ENCODE peak calls at places on chromosome 18, in seven cellular contexts. K is lung, V is tibial nerve, Q is WERI-Rb-1, I is astrocyte of the spinal cord, E is breast epithelium, B is BE2C. T is an unnamed sample.

GRCh38 chr18:6207119-6207518 is 207.6 kb downstream of the L3MBTL4 start:
- DNase-seq in K (peak), V (no peak), Q (no peak), I (no peak), E (no peak), B (no peak), T (no peak)

GRCh38 chr18:74499633-74500032 is 3.5 kb downstream of the CNDP2 start:
- DNase-seq in K (peak), V (peak), Q (no peak), I (no peak), E (peak), B (no peak), T (peak)

GRCh38 chr18:27894746-27895145 is 282.2 kb downstream of the CDH2 start:
- DNase-seq in K (no peak), V (no peak), Q (no peak), I (no peak), E (no peak), B (no peak), T (no peak)

GRCh38 chr18:23752796-23753195 is 63.5 kb downstream of the LAMA3 start:
- DNase-seq in K (no peak), V (no peak), Q (no peak), I (no peak), E (peak), B (no peak), T (no peak)

GRCh38 chr18:69658137-69658536 is 257.4 kb downstream of the DOK6 start:
- DNase-seq in K (no peak), V (no peak), Q (no peak), I (no peak), E (no peak), B (no peak), T (no peak)

GRCh38 chr18:70377317-70377799 is 88.5 kb downstream of the SOCS6 start:
- DNase-seq in K (no peak), V (no peak), Q (no peak), I (no peak), E (no peak), B (no peak), T (no peak)

GRCh38 chr18:5987217-5987616 is 91.9 kb upstream of the TMEM200C start:
- DNase-seq in K (no peak), V (no peak), Q (no peak), I (no peak), E (no peak), B (no peak), T (peak)

GRCh38 chr18:48352051-48352755 is 57.0 kb downstream of the ZBTB7C start:
- DNase-seq in K (no peak), V (no peak), Q (no peak), I (no peak), E (no peak), B (no peak), T (peak)

GRCh38 chr18:23627325-23627724 is 35.4 kb downstream of the ANKRD29 start:
- DNase-seq in K (peak), V (no peak), Q (no peak), I (peak), E (no peak), B (no peak), T (no peak)

GRCh38 chr18:48339692-48340091 is 69.5 kb downstream of the ZBTB7C start:
- DNase-seq in K (no peak), V (no peak), Q (no peak), I (no peak), E (no peak), B (no peak), T (no peak)

GRCh38 chr18:23249348-23249747 is 114.1 kb downstream of the CABLES1 start:
- DNase-seq in K (no peak), V (no peak), Q (no peak), I (no peak), E (no peak), B (no peak), T (no peak)

GRCh38 chr18:56431551-56431950 is 206.8 kb downstream of the TXNL1 start:
- DNase-seq in K (no peak), V (no peak), Q (no peak), I (peak), E (no peak), B (no peak), T (no peak)

GRCh38 chr18:32333781-32334180 is 136.9 kb downstream of the GAREM1 start:
- DNase-seq in K (no peak), V (no peak), Q (no peak), I (no peak), E (no peak), B (no peak), T (no peak)

GRCh38 chr18:44680271-44681038 is at the start of gene SETBP1:
- DNase-seq in K (peak), V (peak), Q (peak), I (peak), E (peak), B (peak), T (peak)

GRCh38 chr18:24514439-24514838 is 54.0 kb downstream of the HRH4 start:
- DNase-seq in K (no peak), V (no peak), Q (peak), I (peak), E (no peak), B (peak), T (peak)

GRCh38 chr18:28159055-28159454 is 17.9 kb downstream of the CDH2 start:
- DNase-seq in K (no peak), V (no peak), Q (peak), I (no peak), E (no peak), B (no peak), T (no peak)

GRCh38 chr18:55396267-55396905 is 191.6 kb downstream of the TCF4 start:
- DNase-seq in K (no peak), V (no peak), Q (no peak), I (no peak), E (no peak), B (no peak), T (no peak)

GRCh38 chr18:2139676-2140075 is 431.6 kb downstream of the METTL4 start:
- DNase-seq in K (no peak), V (no peak), Q (no peak), I (peak), E (no peak), B (no peak), T (no peak)

GRCh38 chr18:79868168-79868784 is 70.5 kb downstream of the KCNG2 start:
- DNase-seq in K (no peak), V (no peak), Q (peak), I (no peak), E (no peak), B (no peak), T (peak)

GRCh38 chr18:708096-708495 is 4.3 kb downstream of the ENOSF1 start:
- DNase-seq in K (no peak), V (no peak), Q (no peak), I (no peak), E (no peak), B (no peak), T (no peak)

GRCh38 chr18:9410515-9410914 is 64.8 kb upstream of the RALBP1 start:
- DNase-seq in K (no peak), V (no peak), Q (no peak), I (no peak), E (no peak), B (no peak), T (no peak)

GRCh38 chr18:48002933-48003365 is 72.5 kb upstream of the SMAD2 start:
- DNase-seq in K (peak), V (no peak), Q (no peak), I (peak), E (peak), B (peak), T (no peak)

GRCh38 chr18:39296293-39296888 is 1730.8 kb upstream of the CELF4 start:
- DNase-seq in K (no peak), V (no peak), Q (no peak), I (no peak), E (no peak), B (no peak), T (no peak)

GRCh38 chr18:9058426-9058825 is 44.1 kb upstream of the NDUFV2 start:
- DNase-seq in K (no peak), V (no peak), Q (no peak), I (no peak), E (no peak), B (no peak), T (no peak)

GRCh38 chr18:77911973-77912372 is 662.3 kb downstream of the GALR1 start:
- DNase-seq in K (no peak), V (no peak), Q (no peak), I (no peak), E (no peak), B (no peak), T (no peak)

GRCh38 chr18:79506191-79507075 is 110.7 kb downstream of the NFATC1 start:
- DNase-seq in K (no peak), V (peak), Q (no peak), I (peak), E (no peak), B (no peak), T (no peak)

GRCh38 chr18:55387139-55387984 is 200.6 kb downstream of the TCF4 start:
- DNase-seq in K (no peak), V (no peak), Q (no peak), I (no peak), E (no peak), B (no peak), T (no peak)

GRCh38 chr18:55585050-55585449 is 2.9 kb downstream of the TCF4 start:
- DNase-seq in K (no peak), V (no peak), Q (no peak), I (peak), E (no peak), B (no peak), T (no peak)

GRCh38 chr18:41378628-41379027 is 576.4 kb upstream of the PIK3C3 start:
- DNase-seq in K (no peak), V (no peak), Q (peak), I (peak), E (no peak), B (no peak), T (no peak)

GRCh38 chr18:11994346-11994707 is 13.0 kb downstream of the IMPA2 start:
- DNase-seq in K (no peak), V (no peak), Q (no peak), I (peak), E (no peak), B (no peak), T (no peak)

GRCh38 chr18:11995445-11996189 is 14.3 kb downstream of the IMPA2 start:
- DNase-seq in K (peak), V (peak), Q (peak), I (peak), E (peak), B (peak), T (peak)

GRCh38 chr18:11993264-11993916 is 12.1 kb downstream of the IMPA2 start:
- DNase-seq in K (no peak), V (no peak), Q (no peak), I (no peak), E (no peak), B (no peak), T (no peak)

GRCh38 chr18:11996190-11996754 is 15.0 kb downstream of the IMPA2 start:
- DNase-seq in K (no peak), V (no peak), Q (no peak), I (no peak), E (no peak), B (no peak), T (no peak)

GRCh38 chr18:11994708-11995444 is 13.6 kb downstream of the IMPA2 start:
- DNase-seq in K (no peak), V (no peak), Q (no peak), I (no peak), E (no peak), B (no peak), T (peak)
- H3K4me3 ChIP-seq in K (no peak), V (no peak), Q (no peak), I (no peak), E (no peak), B (no peak), T (no peak)

GRCh38 chr18:45687617-45688016 is 36.4 kb upstream of the SLC14A1 start:
- DNase-seq in K (no peak), V (no peak), Q (no peak), I (no peak), E (no peak), B (no peak), T (no peak)

GRCh38 chr18:45688113-45688512 is 35.9 kb upstream of the SLC14A1 start:
- DNase-seq in K (no peak), V (no peak), Q (no peak), I (peak), E (no peak), B (no peak), T (no peak)

GRCh38 chr18:45689386-45689785 is 34.6 kb upstream of the SLC14A1 start:
- DNase-seq in K (no peak), V (no peak), Q (peak), I (no peak), E (no peak), B (no peak), T (no peak)

GRCh38 chr18:45688834-45689233 is 35.1 kb upstream of the SLC14A1 start:
- DNase-seq in K (no peak), V (no peak), Q (no peak), I (no peak), E (no peak), B (no peak), T (no peak)

DNA sequence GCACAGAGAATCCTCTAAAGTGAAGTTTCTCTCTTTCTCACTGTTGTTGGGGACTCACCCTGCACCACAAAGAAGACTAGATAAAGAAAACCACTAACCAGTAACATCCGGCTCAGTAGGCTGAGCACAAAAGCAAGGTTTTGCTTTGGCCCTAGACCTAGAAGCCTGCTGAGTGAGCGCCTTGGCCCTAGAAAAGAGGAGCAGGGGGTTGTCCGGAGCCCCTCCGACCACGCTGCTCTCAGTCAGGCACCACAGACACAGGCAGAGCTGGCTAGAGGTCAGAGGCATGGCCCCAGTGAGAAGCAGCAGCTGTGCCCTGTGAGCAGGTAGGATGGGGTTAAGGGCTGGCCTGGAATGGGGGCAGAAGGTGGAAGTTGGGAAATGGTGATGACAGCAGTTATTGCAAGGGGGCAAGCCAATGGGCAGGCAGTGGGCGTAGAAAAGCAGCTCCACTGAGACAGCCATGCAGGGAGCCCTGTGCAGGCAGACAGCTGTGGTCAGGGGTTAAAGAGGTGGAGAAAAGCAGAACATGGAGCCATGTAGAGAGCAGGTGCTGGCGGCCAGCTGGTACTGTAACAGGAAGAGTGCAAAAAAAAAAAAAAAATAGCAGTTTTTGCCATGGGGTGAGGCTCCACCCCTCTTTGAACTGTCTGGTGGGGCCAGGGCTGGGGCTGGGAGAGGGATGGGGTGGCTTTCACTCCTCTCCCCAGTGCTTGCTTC is 36.9 kb upstream of the SLC14A1 start:
- DNase-seq in K (peak), V (no peak), Q (no peak), I (peak), E (no peak), B (no peak), T (peak)
- H3K4me3 ChIP-seq in K (no peak), V (no peak), Q (no peak), I (no peak), E (no peak), B (no peak), T (no peak)

DNA sequence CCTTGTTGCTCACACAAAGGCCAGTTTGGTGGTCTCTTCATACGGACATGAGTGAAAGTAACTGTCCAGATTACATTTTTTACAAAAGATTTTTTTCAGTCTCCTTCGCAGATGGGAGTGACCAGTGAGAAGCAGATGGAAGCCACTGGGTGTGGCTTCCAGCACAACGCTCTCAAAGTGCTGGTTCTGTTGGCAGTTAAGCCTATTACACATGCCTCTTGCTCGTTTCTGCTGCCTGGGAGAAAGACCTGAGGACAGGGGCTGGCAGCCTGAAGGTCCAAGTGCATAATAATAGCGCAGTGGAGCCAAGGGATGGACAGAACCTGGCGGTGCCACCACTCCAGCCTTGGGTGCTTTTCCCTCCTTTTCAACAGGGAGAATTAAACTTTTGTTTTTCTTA is 1.3 kb upstream of the SKA1 start:
- DNase-seq in K (no peak), V (no peak), Q (peak), I (no peak), E (no peak), B (no peak), T (peak)
- H3K4me3 ChIP-seq in K (no peak), V (no peak), Q (peak), I (no peak), E (no peak), B (no peak), T (peak)

DNA sequence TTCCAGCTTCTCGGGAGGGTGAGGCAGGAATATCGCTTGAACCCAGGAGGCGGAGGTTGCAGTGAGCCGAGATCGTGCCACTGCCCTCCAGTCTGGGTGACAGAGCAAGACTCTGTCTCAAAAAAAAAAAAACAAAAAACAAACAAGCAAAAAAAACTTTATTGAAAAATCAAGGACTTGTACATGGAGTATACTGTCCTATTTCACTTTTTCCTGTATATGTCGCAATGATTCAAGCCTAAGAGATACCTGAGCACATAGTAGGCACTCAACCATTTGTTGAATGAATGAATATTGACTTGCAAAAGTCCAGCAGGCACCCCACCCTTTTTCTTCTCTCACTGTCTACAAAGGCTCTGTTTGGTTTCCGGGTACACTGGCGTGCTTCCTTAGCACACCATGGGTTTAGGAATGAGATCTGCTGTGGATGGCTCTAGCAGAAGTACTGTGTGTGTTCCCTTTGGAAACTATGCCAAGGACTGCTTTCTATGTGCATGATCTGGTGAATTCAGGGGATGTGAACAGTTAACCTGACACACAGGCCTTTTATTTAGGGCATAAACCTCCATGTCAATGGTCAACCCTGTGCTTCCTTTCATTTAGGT is 6.1 kb downstream of the APCDD1 start:
- DNase-seq in K (no peak), V (no peak), Q (no peak), I (no peak), E (no peak), B (no peak), T (no peak)
- H3K4me3 ChIP-seq in K (no peak), V (no peak), Q (no peak), I (no peak), E (no peak), B (no peak), T (no peak)

GRCh38 chr18:63773616-63774015 is 1.6 kb upstream of the SERPINB7 start:
- DNase-seq in K (no peak), V (no peak), Q (no peak), I (no peak), E (no peak), B (no peak), T (no peak)
- H3K4me3 ChIP-seq in K (no peak), V (no peak), Q (no peak), I (no peak), E (no peak), B (no peak), T (no peak)

T was measured in endodermal cell.